ENCODE peak calls at places on chromosomes 3 and 15, in ten cellular contexts. N is transverse colon; L is CD8-positive, alpha-beta T cell; W is cardiac muscle cell; E is tibial artery; C is SJSA1; T is CD4-positive, CD25-positive, alpha-beta regulatory T cell; H is A673; U is body of pancreas; Q is adipocyte. Y is an unnamed sample. For H3K4me1 and H3K9me3, the result is how much of the 10 kb centered on the place peaks cover.

GRCh38 chr15:94154255-94154654 is 77.1 kb upstream of the MCTP2 start:
- DNase-seq in E (no peak), N (no peak), Q (no peak), W (no peak), H (no peak), U (no peak), L (no peak), T (no peak), C (no peak), Y (no peak)

GRCh38 chr3:177427096-177427495 is 229.8 kb upstream of the TBL1XR1 start:
- DNase-seq in L (no peak), C (no peak), H (no peak), T (peak), U (no peak), E (no peak), Q (no peak), N (no peak), W (no peak), Y (no peak)

GRCh38 chr3:78912217-78912616 is 855.6 kb downstream of the ROBO1 start:
- DNase-seq in N (no peak), H (peak), W (no peak), U (no peak), T (no peak), L (no peak), C (no peak), E (no peak), Q (no peak), Y (no peak)

GRCh38 chr3:4001976-4002375 is 202.7 kb downstream of the LRRN1 start:
- DNase-seq in H (no peak), U (no peak), N (no peak), C (no peak), W (no peak), E (no peak), L (no peak), Q (no peak), T (no peak), Y (no peak)

GRCh38 chr15:64753419-64754185 is 21.8 kb downstream of the RBPMS2 start:
- DNase-seq in N (no peak), H (no peak), C (no peak), Q (no peak), U (no peak), E (no peak), T (no peak), L (no peak), W (no peak), Y (no peak)

GRCh38 chr3:8524249-8524648 is 22.6 kb downstream of the LMCD1 start:
- DNase-seq in E (peak), C (no peak), Q (no peak), N (no peak), W (no peak), H (no peak), L (no peak), T (no peak), U (no peak), Y (peak)

GRCh38 chr15:58361291-58361759 is 70.5 kb upstream of the LIPC start:
- DNase-seq in Q (peak), W (no peak), L (no peak), C (no peak), N (no peak), U (no peak), H (peak), T (no peak), E (no peak), Y (no peak)

GRCh38 chr3:8239718-8240698 is 261.6 kb upstream of the LMCD1 start:
- DNase-seq in U (peak), T (peak), H (peak), Q (peak), L (no peak), W (peak), E (no peak), C (no peak), N (peak), Y (no peak)

GRCh38 chr15:79439236-79439635 is 7.1 kb downstream of the MINAR1 start:
- DNase-seq in L (no peak), E (no peak), U (no peak), C (no peak), H (no peak), W (no peak), T (no peak), Q (no peak), N (no peak), Y (no peak)

GRCh38 chr3:145899229-145899628 is 261.8 kb downstream of the PLOD2 start:
- DNase-seq in U (no peak), C (no peak), W (no peak), H (no peak), T (no peak), Q (peak), E (no peak), N (no peak), L (no peak), Y (no peak)

GRCh38 chr3:104273046-104273649 is 1093.6 kb upstream of the ALCAM start:
- DNase-seq in W (peak), H (peak), Q (peak), E (no peak), C (no peak), L (no peak), T (no peak), U (no peak), N (no peak), Y (no peak)

GRCh38 chr3:47984089-47984759 is 32.0 kb downstream of the MAP4 start:
- DNase-seq in W (no peak), T (no peak), L (no peak), C (peak), Q (peak), N (no peak), H (peak), E (no peak), U (no peak), Y (peak)

GRCh38 chr3:48142316-48142870 is 45.8 kb downstream of the CDC25A start:
- DNase-seq in U (no peak), H (no peak), L (no peak), T (no peak), C (no peak), W (no peak), N (peak), Q (no peak), E (no peak), Y (no peak)

GRCh38 chr15:49675051-49675450 is 54.2 kb downstream of the DTWD1 start:
- DNase-seq in C (peak), U (no peak), H (no peak), E (no peak), N (no peak), Q (peak), T (no peak), W (no peak), L (no peak), Y (no peak)

GRCh38 chr3:5294360-5294759 is 106.9 kb downstream of the EDEM1 start:
- DNase-seq in N (no peak), T (no peak), W (no peak), C (no peak), L (no peak), H (no peak), E (no peak), U (no peak), Q (no peak), Y (no peak)

GRCh38 chr3:25652921-25653320 is 11.8 kb downstream of the TOP2B start:
- DNase-seq in N (no peak), Q (no peak), C (no peak), W (no peak), H (no peak), U (no peak), E (no peak), T (no peak), L (no peak), Y (no peak)

GRCh38 chr3:16455001-16455400 is 58.5 kb downstream of the RFTN1 start:
- DNase-seq in H (no peak), T (no peak), L (no peak), N (no peak), Q (no peak), E (no peak), C (no peak), W (no peak), U (no peak), Y (no peak)

GRCh38 chr3:167941234-167941995 is 154.3 kb downstream of the GOLIM4 start:
- DNase-seq in U (no peak), C (peak), T (no peak), W (no peak), Q (peak), H (peak), L (no peak), E (peak), N (peak), Y (peak)

GRCh38 chr3:46942079-46942478 is 34.5 kb downstream of the CCDC12 start:
- DNase-seq in Q (no peak), E (no peak), T (no peak), W (no peak), U (no peak), C (no peak), H (no peak), N (peak), L (no peak), Y (no peak)

GRCh38 chr15:88981244-88982215 is 68.4 kb upstream of the MFGE8 start:
- DNase-seq in C (no peak), E (no peak), W (no peak), T (no peak), Q (peak), N (no peak), L (no peak), U (no peak), H (no peak), Y (no peak)

GRCh38 chr3:38579551-38580449 is 69.7 kb downstream of the SCN5A start:
- DNase-seq in C (peak), T (no peak), Q (peak), E (peak), W (peak), N (peak), L (no peak), H (no peak), U (no peak), Y (no peak)

GRCh38 chr3:108006077-108006675 is 84.7 kb downstream of the CD47 start:
- DNase-seq in C (no peak), Q (no peak), U (peak), T (no peak), H (no peak), L (no peak), E (no peak), N (peak), W (peak), Y (no peak)

GRCh38 chr3:37903734-37904133 is 42.1 kb downstream of the CTDSPL start:
- DNase-seq in C (no peak), W (no peak), N (no peak), E (no peak), Q (no peak), T (no peak), U (no peak), H (no peak), L (no peak), Y (no peak)

GRCh38 chr15:58840048-58840447 is 68.9 kb downstream of the MINDY2 start:
- DNase-seq in E (no peak), U (no peak), H (peak), T (no peak), N (no peak), C (no peak), Q (no peak), L (no peak), W (no peak), Y (no peak)

GRCh38 chr3:186418601-186419238 is 56.7 kb upstream of the DGKG start:
- DNase-seq in W (peak), C (no peak), T (no peak), H (no peak), E (no peak), U (peak), L (no peak), Q (no peak), N (no peak), Y (no peak)

GRCh38 chr3:46903341-46904302 is 26.1 kb downstream of the PTH1R start:
- DNase-seq in U (no peak), N (no peak), C (peak), T (no peak), L (peak), H (no peak), Q (peak), E (peak), W (no peak), Y (no peak)

GRCh38 chr3:23594066-23594465 is 211.7 kb upstream of the UBE2E1 start:
- DNase-seq in N (no peak), U (no peak), C (no peak), E (no peak), T (no peak), Q (no peak), W (no peak), L (no peak), H (no peak), Y (no peak)

GRCh38 chr3:12963869-12964712 is 109.1 kb downstream of the IQSEC1 start:
- DNase-seq in Q (no peak), T (no peak), E (peak), H (no peak), L (no peak), N (no peak), C (no peak), W (no peak), U (no peak), Y (no peak)

GRCh38 chr3:84977021-84977420 is 18.2 kb downstream of the CADM2 start:
- DNase-seq in Q (no peak), W (no peak), L (no peak), N (no peak), E (no peak), T (no peak), C (no peak), U (no peak), H (no peak), Y (no peak)

GRCh38 chr3:110814170-110815007 is 257.2 kb upstream of the NECTIN3 start:
- DNase-seq in U (no peak), E (no peak), Q (peak), W (no peak), L (peak), T (no peak), C (peak), H (no peak), N (peak), Y (no peak)

GRCh38 chr15:31852933-31853332 is 177.4 kb upstream of the CHRNA7 start:
- DNase-seq in U (no peak), T (no peak), H (no peak), N (no peak), E (no peak), W (no peak), Q (no peak), L (no peak), C (no peak), Y (no peak)

GRCh38 chr3:41075958-41076357 is 123.3 kb upstream of the CTNNB1 start:
- DNase-seq in H (no peak), T (no peak), W (no peak), C (no peak), L (no peak), E (peak), U (no peak), Q (no peak), N (no peak), Y (peak)

GRCh38 chr15:45583731-45584639 is 3.2 kb upstream of the BLOC1S6 start:
- DNase-seq in T (no peak), E (no peak), W (no peak), L (no peak), Q (no peak), H (peak), N (no peak), C (no peak), U (no peak), Y (no peak)

GRCh38 chr3:77039606-77040553 is at the start of gene ROBO2:
- DNase-seq in T (no peak), E (peak), Q (peak), U (peak), C (no peak), W (peak), H (peak), N (peak), L (no peak), Y (peak)

GRCh38 chr3:101381809-101382208 is 61.4 kb upstream of the IMPG2 start:
- DNase-seq in W (peak), E (no peak), H (peak), Q (peak), U (no peak), N (no peak), C (no peak), T (peak), L (no peak), Y (no peak)

DNA sequence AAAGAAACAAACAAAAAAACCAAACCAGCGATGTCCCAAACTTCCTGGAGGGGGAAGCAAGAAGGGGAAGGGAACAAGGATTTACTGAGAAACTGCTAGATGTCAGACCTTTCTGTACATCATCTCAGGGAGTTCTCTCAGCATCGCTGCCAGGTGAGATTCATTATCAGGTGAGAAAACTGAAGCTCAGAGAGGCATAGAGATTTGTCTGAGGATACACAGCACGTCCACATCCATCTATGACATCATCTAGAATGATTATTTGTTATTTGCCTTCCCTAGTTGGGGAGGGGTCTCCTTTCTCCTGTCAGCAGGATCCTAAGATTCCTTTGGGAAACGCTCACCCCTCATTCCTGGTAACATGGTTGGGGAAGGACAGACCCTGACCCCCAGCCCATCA is 57.1 kb upstream of the LINGO1 start:
- DNase-seq in T (no peak), H (no peak), E (no peak), W (no peak), Q (no peak), C (no peak), N (no peak), U (no peak), L (no peak), Y (no peak)
- H3K4me1 ChIP-seq in T (under half), H (under half), E (under half), W (under half), Q (under half), C (under half), N (under half), U (under half), L (under half), Y (under half)

GRCh38 chr3:51686056-51686455 is 15.0 kb downstream of the TEX264 start:
- DNase-seq in Q (no peak), C (no peak), T (no peak), N (no peak), W (no peak), U (no peak), H (no peak), E (no peak), L (no peak), Y (no peak)
- H3K4me3 ChIP-seq in Q (no peak), C (no peak), T (peak), N (no peak), W (no peak), U (no peak), H (no peak), E (no peak), L (peak), Y (no peak)

GRCh38 chr3:51874411-51874810 is 990 bp downstream of the IQCF5 start:
- DNase-seq in Q (no peak), U (no peak), T (no peak), N (no peak), H (no peak), L (no peak), C (no peak), W (no peak), E (no peak), Y (no peak)

GRCh38 chr3:51873876-51874275 is 1.5 kb downstream of the IQCF5 start:
- DNase-seq in L (no peak), T (no peak), Q (no peak), W (no peak), H (no peak), U (no peak), C (no peak), E (no peak), N (no peak), Y (no peak)

GRCh38 chr3:51876186-51876585 is 785 bp upstream of the IQCF5 start:
- DNase-seq in H (no peak), Q (no peak), L (no peak), W (no peak), C (no peak), U (no peak), E (no peak), T (no peak), N (no peak), Y (no peak)

GRCh38 chr3:51874889-51875288 is 512 bp downstream of the IQCF5 start:
- DNase-seq in N (no peak), C (no peak), U (no peak), L (no peak), E (no peak), T (no peak), H (no peak), Q (no peak), W (no peak), Y (no peak)

GRCh38 chr3:51875501-51875900 is at the start of gene IQCF5:
- DNase-seq in N (no peak), E (no peak), L (no peak), U (no peak), T (no peak), H (no peak), W (no peak), C (no peak), Q (no peak), Y (no peak)
- H3K9me3 ChIP-seq in N (under half), E (under half), L (under half), U (under half), T (under half), H (under half), W (under half), C (under half), Q (under half), Y (under half)

GRCh38 chr3:69255928-69256327 is 130.0 kb downstream of the FRMD4B start:
- DNase-seq in L (no peak), N (no peak), E (no peak), Q (no peak), C (no peak), H (no peak), U (no peak), T (no peak), W (no peak), Y (no peak)
- H3K4me1 ChIP-seq in L (under half), N (under half), E (under half), Q (under half), C (under half), H (under half), U (under half), T (under half), W (under half), Y (under half)

GRCh38 chr15:74221399-74222230 is 14.5 kb upstream of the CCDC33 start:
- DNase-seq in T (no peak), U (no peak), C (no peak), L (no peak), E (no peak), N (no peak), H (no peak), W (peak), Q (no peak), Y (no peak)

GRCh38 chr15:74222705-74223104 is 13.4 kb upstream of the CCDC33 start:
- DNase-seq in H (peak), U (no peak), Q (no peak), T (no peak), N (peak), C (no peak), E (no peak), W (no peak), L (no peak), Y (no peak)

GRCh38 chr15:74220475-74221248 is 15.5 kb upstream of the CCDC33 start:
- DNase-seq in L (no peak), E (no peak), Q (no peak), T (no peak), U (no peak), C (no peak), N (no peak), H (no peak), W (peak), Y (no peak)

GRCh38 chr15:74225928-74226327 is 10.2 kb upstream of the CCDC33 start:
- DNase-seq in T (no peak), Q (no peak), L (no peak), E (no peak), U (no peak), H (no peak), N (no peak), C (no peak), W (no peak), Y (no peak)

GRCh38 chr15:74222231-74222511 is 14.0 kb upstream of the CCDC33 start:
- DNase-seq in T (no peak), W (no peak), E (no peak), L (no peak), Q (no peak), C (no peak), H (no peak), U (no peak), N (no peak), Y (no peak)
- H3K4me3 ChIP-seq in T (no peak), W (no peak), E (no peak), L (no peak), Q (no peak), C (no peak), H (no peak), U (no peak), N (no peak), Y (no peak)

GRCh38 chr15:87576486-87577176 is 679.9 kb downstream of the NTRK3 start:
- DNase-seq in W (no peak), T (no peak), E (no peak), Q (no peak), U (no peak), H (no peak), N (no peak), C (no peak), L (no peak), Y (no peak)
- H3K9me3 ChIP-seq in W (under half), T (under half), E (under half), Q (under half), U (under half), H (under half), N (under half), C (under half), L (under half), Y (under half)

DNA sequence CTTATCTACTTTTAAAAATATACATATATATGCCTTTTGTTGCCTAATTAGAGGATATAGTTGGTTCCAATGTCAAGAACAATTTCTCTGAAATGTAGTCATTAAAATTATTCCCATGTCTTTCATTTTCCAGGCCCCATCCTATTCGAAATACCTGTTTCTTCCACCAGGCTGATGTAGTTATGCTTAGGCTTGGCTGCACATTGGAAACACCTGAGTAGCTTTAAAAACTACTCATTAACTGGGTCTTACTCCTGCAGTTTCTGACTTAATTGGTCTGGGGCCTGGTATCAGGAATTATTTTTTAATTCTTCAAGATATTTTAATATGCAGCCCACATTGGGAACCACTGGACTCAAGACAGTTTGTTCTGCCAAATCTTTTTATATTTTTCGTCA is 53.7 kb downstream of the TGFBR2 start:
- DNase-seq in U (no peak), T (no peak), N (no peak), L (no peak), C (no peak), W (no peak), E (no peak), H (no peak), Q (no peak), Y (no peak)
- H3K4me1 ChIP-seq in U (under half), T (half or more), N (under half), L (half or more), C (half or more), W (under half), E (half or more), H (half or more), Q (half or more), Y (half or more)

Y was measured in ascending aorta.